ENCODE peak calls at places on chromosome 22, in ten cellular contexts. K is brain microvascular endothelial cell, J is NB4, N is thoracic aorta, Q is A549, U is HFFc6, W is suprapubic skin, V is GM23338, D is pancreas, Z is body of pancreas. R is an unnamed sample.
A peak's percentile ranks its signal among the peaks of the same experiment; 100 is the strongest.

GRCh38 chr22:25690798-25691197 is 51.2 kb upstream of the MYO18B start:
- DNase-seq in K (no peak), J (no peak), N (no peak), Q (no peak), U (no peak), W (no peak), V (no peak), D (no peak), Z (no peak), R (no peak)

GRCh38 chr22:27224485-27225364 is 567.3 kb downstream of the MIAT start:
- DNase-seq in K (peak; percentile 90), J (no peak), N (no peak), Q (no peak), U (no peak), W (no peak), V (no peak), D (no peak), Z (no peak), R (no peak)

GRCh38 chr22:45319319-45319675 is 9.6 kb downstream of the FAM118A start:
- DNase-seq in K (peak; percentile 41), J (no peak), N (no peak), Q (no peak), U (no peak), W (no peak), V (peak; percentile 17), D (no peak), Z (no peak), R (no peak)

GRCh38 chr22:45172872-45173585 is 9.3 kb downstream of the NUP50 start:
- DNase-seq in K (no peak), J (no peak), N (no peak), Q (no peak), U (no peak), W (no peak), V (no peak), D (no peak), Z (no peak), R (no peak)

GRCh38 chr22:45911601-45912271 is 65.2 kb downstream of the WNT7B start:
- DNase-seq in K (no peak), J (peak; percentile 81), N (no peak), Q (peak; percentile 96), U (no peak), W (no peak), V (no peak), D (peak; percentile 47), Z (peak; percentile 37), R (peak; percentile 88)

GRCh38 chr22:41780714-41781507 is 19.6 kb upstream of the CCDC134 start:
- DNase-seq in K (peak; percentile 42), J (peak; percentile 95), N (peak; percentile 9), Q (no peak), U (no peak), W (peak; percentile 80), V (peak; percentile 38), D (peak; percentile 9), Z (no peak), R (peak; percentile 33)

GRCh38 chr22:36419177-36419911 is 31.6 kb upstream of the MYH9 start:
- DNase-seq in K (no peak), J (peak; percentile 80), N (no peak), Q (no peak), U (peak; percentile 52), W (no peak), V (peak; percentile 38), D (no peak), Z (no peak), R (peak; percentile 20)

GRCh38 chr22:36636916-36637315 is 66.6 kb downstream of the CACNG2 start:
- DNase-seq in K (no peak), J (no peak), N (no peak), Q (no peak), U (no peak), W (no peak), V (peak; percentile 23), D (no peak), Z (no peak), R (no peak)

GRCh38 chr22:46796566-46797195 is 34.2 kb downstream of the TBC1D22A start:
- DNase-seq in K (no peak), J (no peak), N (no peak), Q (no peak), U (no peak), W (no peak), V (no peak), D (no peak), Z (no peak), R (no peak)

GRCh38 chr22:41288245-41288946 is 2.4 kb upstream of the RANGAP1 start:
- DNase-seq in K (peak; percentile 53), J (no peak), N (no peak), Q (peak; percentile 79), U (peak; percentile 76), W (no peak), V (peak; percentile 41), D (peak; percentile 62), Z (peak; percentile 59), R (peak; percentile 93)

GRCh38 chr22:32725369-32725988 is 76.0 kb upstream of the TIMP3 start:
- DNase-seq in K (no peak), J (no peak), N (no peak), Q (no peak), U (peak; percentile 18), W (no peak), V (no peak), D (no peak), Z (no peak), R (no peak)

GRCh38 chr22:35218079-35218478 is 39.2 kb upstream of the HMGXB4 start:
- DNase-seq in K (peak; percentile 27), J (no peak), N (no peak), Q (no peak), U (peak; percentile 12), W (no peak), V (no peak), D (no peak), Z (no peak), R (no peak)

DNA sequence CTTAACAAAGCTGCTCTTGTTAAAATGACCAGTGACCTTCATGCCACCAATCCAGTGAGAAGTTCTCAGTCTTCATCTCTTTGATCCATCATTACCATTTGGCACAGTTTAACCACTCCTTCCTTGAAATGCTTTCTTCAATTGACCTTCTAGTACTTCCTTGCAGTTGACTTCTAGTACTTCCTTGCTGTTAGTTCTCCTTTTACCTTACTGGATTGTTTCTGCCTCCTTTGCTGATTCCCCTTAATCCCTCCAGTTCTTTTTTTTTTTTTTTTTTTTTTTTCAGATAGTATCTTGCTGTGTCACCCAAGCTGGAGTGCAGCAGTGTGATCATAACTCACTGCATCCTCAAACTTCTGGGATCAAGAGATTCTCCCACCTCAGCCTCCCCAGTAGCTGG is 66.0 kb upstream of the HORMAD2 start:
- DNase-seq in K (no peak), J (no peak), N (no peak), Q (no peak), U (no peak), W (no peak), V (no peak), D (no peak), Z (no peak), R (no peak)
- TF ChIP-seq CTCF in K (no peak), J (no peak), N (no peak), Q (no peak), U (no peak), W (no peak), V (no peak), D (no peak), Z (no peak), R (no peak)

GRCh38 chr22:17792289-17792688 is 18.0 kb upstream of the BID start:
- DNase-seq in K (no peak), J (no peak), N (no peak), Q (no peak), U (no peak), W (no peak), V (peak; percentile 74), D (no peak), Z (no peak), R (no peak)
- TF ChIP-seq CTCF in K (no peak), J (peak; percentile 16), N (no peak), Q (no peak), U (no peak), W (no peak), V (peak; percentile 48), D (no peak), Z (no peak), R (no peak)

DNA sequence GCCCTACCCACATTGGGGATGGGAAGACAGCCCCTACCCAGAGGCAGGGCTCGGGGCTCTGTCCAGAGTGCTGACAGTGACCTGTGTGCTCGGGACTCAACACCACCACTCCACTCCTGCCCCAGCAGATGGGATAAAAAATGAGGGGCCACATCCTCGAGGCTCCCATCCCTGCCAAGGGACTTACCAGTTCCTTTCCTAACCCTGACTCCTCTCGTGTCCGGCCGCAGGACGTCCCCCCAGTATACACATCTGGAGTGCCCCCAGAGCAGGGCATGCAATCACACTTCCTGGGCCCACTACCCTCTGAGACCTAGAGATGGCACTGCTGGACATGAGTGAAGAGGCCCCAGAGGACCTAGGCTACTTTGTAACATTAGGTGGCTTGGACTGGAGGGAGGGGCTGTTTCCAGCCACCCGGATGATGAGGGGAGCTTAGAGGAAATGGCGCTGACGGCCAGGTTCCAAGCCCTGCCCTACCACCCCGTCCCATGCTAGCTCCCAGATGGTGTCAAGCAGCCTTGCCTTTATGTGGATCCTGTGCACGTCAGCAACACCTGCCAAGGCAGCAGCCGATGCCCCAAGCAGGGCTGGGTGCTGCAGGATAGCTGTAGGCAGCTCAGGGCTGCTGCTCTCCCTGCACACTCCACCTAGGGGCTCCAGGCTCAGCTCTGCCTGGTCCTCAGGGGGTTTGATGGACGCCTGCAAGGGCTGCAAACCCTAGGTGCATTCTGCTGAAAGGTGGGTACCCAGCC is 86.6 kb downstream of the DGCR2 start:
- DNase-seq in K (no peak), J (peak; percentile 65), N (no peak), Q (peak; percentile 10), U (no peak), W (peak; percentile 55), V (peak; percentile 74), D (no peak), Z (no peak), R (no peak)
- TF ChIP-seq CTCF in K (no peak), J (peak; percentile 35), N (no peak), Q (no peak), U (no peak), W (no peak), V (peak; percentile 34), D (no peak), Z (peak; percentile 7), R (no peak)

DNA sequence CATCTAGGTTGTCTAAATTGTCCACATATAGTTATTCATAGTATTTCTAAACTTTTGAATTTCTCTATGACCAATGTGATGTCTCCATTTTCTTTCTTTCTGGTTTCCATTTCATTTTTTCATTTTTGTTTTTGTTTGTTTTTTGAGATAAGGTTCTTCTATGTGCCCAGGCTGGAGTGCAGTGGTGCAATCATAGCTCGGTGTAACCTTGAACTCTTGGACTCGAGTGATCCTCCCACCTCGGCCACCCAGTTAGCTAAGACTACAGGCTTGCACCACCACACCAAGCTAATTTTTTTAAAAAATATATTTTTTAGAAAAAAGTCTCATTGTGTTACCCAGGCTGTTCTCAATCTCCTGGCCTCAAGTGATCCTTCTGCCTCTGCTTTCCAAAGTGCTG is 8.2 kb downstream of the GSTT4 start:
- DNase-seq in K (no peak), J (no peak), N (no peak), Q (no peak), U (no peak), W (no peak), V (no peak), D (no peak), Z (no peak), R (no peak)
- TF ChIP-seq CTCF in K (no peak), J (no peak), N (no peak), Q (no peak), U (no peak), W (no peak), V (no peak), D (no peak), Z (no peak), R (no peak)

R was measured in epithelial cell of esophagus.